ENCODE peak calls at places on chromosome 7, in five cellular contexts. Q, K, J, U and Z are unnamed samples.

GRCh38 chr7:157952841-157953645 is 616.2 kb downstream of the DNAJB6 start:
- DNase-seq in U (no peak), J (no peak), Q (no peak), K (no peak), Z (no peak)

GRCh38 chr7:30146127-30146612 is 11.4 kb downstream of the MTURN start:
- DNase-seq in U (peak), Q (peak), J (no peak), K (no peak), Z (no peak)

GRCh38 chr7:127678947-127679346 is 27.0 kb downstream of the SND1 start:
- DNase-seq in U (peak), Q (no peak), K (no peak), J (no peak), Z (no peak)

GRCh38 chr7:33841658-33842057 is 63.7 kb upstream of the BMPER start:
- DNase-seq in Q (peak), K (no peak), J (peak), U (peak), Z (peak)

GRCh38 chr7:157661611-157661975 is 324.8 kb downstream of the DNAJB6 start:
- DNase-seq in Q (no peak), J (no peak), K (no peak), U (no peak), Z (no peak)

GRCh38 chr7:51591223-51591622 is 274.6 kb upstream of the COBL start:
- DNase-seq in J (no peak), Q (no peak), K (no peak), U (no peak), Z (no peak)

GRCh38 chr7:152076324-152076821 is 50.9 kb downstream of the GALNT11 start:
- DNase-seq in K (no peak), Q (no peak), J (no peak), U (peak), Z (no peak)

GRCh38 chr7:43463401-43463980 is 119.4 kb upstream of the STK17A start:
- DNase-seq in U (peak), K (no peak), J (no peak), Q (no peak), Z (no peak)

GRCh38 chr7:4809691-4810090 is 34.3 kb downstream of the AP5Z1 start:
- DNase-seq in J (no peak), U (no peak), Q (no peak), K (no peak), Z (no peak)

GRCh38 chr7:141960687-141961422 is 12.7 kb downstream of the TAS2R38 start:
- DNase-seq in J (no peak), U (no peak), Q (no peak), K (no peak), Z (no peak)

GRCh38 chr7:75944507-75944906 is 29.6 kb downstream of the POR start:
- DNase-seq in U (no peak), J (no peak), Q (no peak), K (no peak), Z (no peak)

GRCh38 chr7:100613447-100614185 is 1.3 kb downstream of the MOSPD3 start:
- DNase-seq in J (no peak), U (no peak), Q (no peak), K (no peak), Z (no peak)

GRCh38 chr7:126228356-126229061 is 1024.2 kb downstream of the GRM8 start:
- DNase-seq in K (no peak), J (no peak), Q (no peak), U (no peak), Z (no peak)

GRCh38 chr7:69078997-69079769 is 519.1 kb upstream of the AUTS2 start:
- DNase-seq in Q (no peak), J (no peak), U (peak), K (no peak), Z (peak)

GRCh38 chr7:45971661-45972175 is 50.6 kb upstream of the IGFBP3 start:
- DNase-seq in K (no peak), Q (no peak), U (no peak), J (no peak), Z (no peak)

GRCh38 chr7:128053023-128053422 is 21.8 kb upstream of the LRRC4 start:
- DNase-seq in Q (peak), U (peak), K (no peak), J (no peak), Z (no peak)

GRCh38 chr7:143205560-143206293 is 16.1 kb upstream of the TAS2R40 start:
- DNase-seq in J (peak), U (peak), Q (no peak), K (peak), Z (no peak)

GRCh38 chr7:150404785-150405583 is 25.9 kb downstream of the ZNF775 start:
- DNase-seq in J (peak), Q (peak), U (peak), K (peak), Z (peak)

GRCh38 chr7:102220929-102221850 is 65.5 kb upstream of the SH2B2 start:
- DNase-seq in Q (no peak), J (no peak), K (no peak), U (peak), Z (no peak)

GRCh38 chr7:127146746-127147536 is 105.8 kb downstream of the GRM8 start:
- DNase-seq in Q (no peak), J (no peak), K (no peak), U (no peak), Z (no peak)

GRCh38 chr7:123871998-123872867 is 27.3 kb downstream of the HYAL4 start:
- DNase-seq in U (peak), J (peak), K (no peak), Q (peak), Z (peak)

GRCh38 chr7:99218406-99219184 is 10.7 kb upstream of the KPNA7 start:
- DNase-seq in J (no peak), U (no peak), K (no peak), Q (no peak), Z (no peak)

GRCh38 chr7:102415685-102416225 is 17.6 kb upstream of the ORAI2 start:
- DNase-seq in K (peak), U (no peak), Q (no peak), J (no peak), Z (no peak)

GRCh38 chr7:148821422-148821821 is 62.7 kb downstream of the EZH2 start:
- DNase-seq in Q (no peak), J (no peak), K (no peak), U (no peak), Z (no peak)

GRCh38 chr7:18849130-18849529 is 268.3 kb downstream of the TWIST1 start:
- DNase-seq in K (no peak), Q (no peak), J (no peak), U (no peak), Z (no peak)

GRCh38 chr7:146411975-146412374 is 295.4 kb downstream of the CNTNAP2 start:
- DNase-seq in J (no peak), U (no peak), K (no peak), Q (no peak), Z (no peak)

GRCh38 chr7:77979219-77979618 is 180.6 kb downstream of the PHTF2 start:
- DNase-seq in K (no peak), Q (no peak), U (no peak), J (no peak), Z (no peak)